ENCODE peak calls at places on chromosomes 13 and 19, in six cellular contexts. D is CD4-positive, alpha-beta T cell; U is type B pancreatic cell; P is H1; T is GM23338; A is astrocyte of the spinal cord. O is an unnamed sample.

GRCh38 chr19:40989453-40989852 is 1.6 kb upstream of the CYP2B6 start:
- DNase-seq in D (no peak), U (no peak), P (no peak), T (no peak), A (no peak), O (no peak)

GRCh38 chr13:32125221-32125621 is 93.6 kb downstream of the FRY start:
- DNase-seq in D (no peak), U (no peak), P (no peak), T (no peak), A (no peak), O (no peak)

GRCh38 chr13:28001049-28001448 is 12.6 kb upstream of the URAD start:
- DNase-seq in D (no peak), U (no peak), P (no peak), T (no peak), A (no peak), O (no peak)

GRCh38 chr19:51365211-51366049 is 758 bp downstream of the ETFB start:
- DNase-seq in D (no peak), U (no peak), P (no peak), T (peak), A (peak), O (peak)

GRCh38 chr19:41426952-41427646 is at the start of gene B3GNT8:
- DNase-seq in D (no peak), U (peak), P (peak), T (peak), A (peak), O (no peak)

GRCh38 chr19:1651061-1651547 is 1.3 kb downstream of the TCF3 start:
- DNase-seq in D (no peak), U (no peak), P (peak), T (peak), A (no peak), O (peak)

GRCh38 chr19:38559428-38560401 is 58.0 kb downstream of the MAP4K1 start:
- DNase-seq in D (peak), U (no peak), P (no peak), T (no peak), A (no peak), O (no peak)

GRCh38 chr13:27404680-27405079 is 19.7 kb upstream of the GTF3A start:
- DNase-seq in D (no peak), U (no peak), P (no peak), T (no peak), A (no peak), O (no peak)

GRCh38 chr13:46796129-46796514 is 839 bp downstream of the ESD start:
- DNase-seq in D (no peak), U (no peak), P (no peak), T (no peak), A (no peak), O (no peak)

GRCh38 chr19:46147791-46148288 is at the start of gene IGFL2:
- DNase-seq in D (no peak), U (no peak), P (no peak), T (no peak), A (peak), O (no peak)

GRCh38 chr13:108044929-108045328 is 170.4 kb downstream of the LIG4 start:
- DNase-seq in D (no peak), U (no peak), P (no peak), T (no peak), A (no peak), O (no peak)

GRCh38 chr13:30027569-30028455 is 177.4 kb upstream of the UBL3 start:
- DNase-seq in D (no peak), U (no peak), P (no peak), T (no peak), A (peak), O (no peak)

GRCh38 chr19:19062454-19063182 is 1.2 kb upstream of the SLC25A42 start:
- DNase-seq in D (no peak), U (no peak), P (no peak), T (peak), A (peak), O (no peak)

GRCh38 chr19:2394054-2394668 is 33.2 kb downstream of the TIMM13 start:
- DNase-seq in D (no peak), U (no peak), P (no peak), T (no peak), A (no peak), O (no peak)

GRCh38 chr19:7294571-7295212 is 478 bp upstream of the INSR start:
- DNase-seq in D (no peak), U (peak), P (peak), T (peak), A (peak), O (peak)

GRCh38 chr13:30038884-30039283 is 188.5 kb upstream of the UBL3 start:
- DNase-seq in D (no peak), U (no peak), P (no peak), T (no peak), A (peak), O (no peak)

GRCh38 chr19:49588370-49589122 is 2.4 kb upstream of the PRR12 start:
- DNase-seq in D (no peak), U (no peak), P (no peak), T (no peak), A (no peak), O (no peak)

GRCh38 chr19:13797870-13798269 is 2.6 kb downstream of the ZSWIM4 start:
- DNase-seq in D (no peak), U (no peak), P (no peak), T (no peak), A (peak), O (no peak)

GRCh38 chr19:53865918-53866696 is 1.6 kb upstream of the MYADM start:
- DNase-seq in D (peak), U (peak), P (peak), T (peak), A (peak), O (peak)

GRCh38 chr13:23960566-23961156 is 63.4 kb upstream of the C1QTNF9B start:
- DNase-seq in D (no peak), U (no peak), P (no peak), T (peak), A (peak), O (no peak)

GRCh38 chr19:33407716-33408115 is 34.2 kb downstream of the CEBPG start:
- DNase-seq in D (no peak), U (no peak), P (no peak), T (no peak), A (no peak), O (no peak)

GRCh38 chr19:11254662-11255061 is 7.7 kb downstream of the DOCK6 start:
- DNase-seq in D (no peak), U (no peak), P (no peak), T (peak), A (no peak), O (no peak)
- TF ChIP-seq CTCF in D (no peak), U (no peak), P (no peak), T (peak), A (no peak), O (no peak)

GRCh38 chr19:15166700-15167099 is 34.1 kb downstream of the NOTCH3 start:
- DNase-seq in D (no peak), U (no peak), P (no peak), T (peak), A (no peak), O (no peak)

GRCh38 chr19:15156391-15156790 is 44.4 kb downstream of the NOTCH3 start:
- DNase-seq in D (no peak), U (no peak), P (no peak), T (no peak), A (no peak), O (no peak)

GRCh38 chr19:15159251-15159650 is 41.5 kb downstream of the NOTCH3 start:
- DNase-seq in D (no peak), U (no peak), P (no peak), T (peak), A (peak), O (no peak)

GRCh38 chr19:15161028-15161984 is 39.5 kb downstream of the NOTCH3 start:
- DNase-seq in D (no peak), U (no peak), P (no peak), T (peak), A (no peak), O (no peak)
- TF ChIP-seq CTCF in D (no peak), U (peak), P (no peak), T (peak), A (peak), O (no peak)

DNA sequence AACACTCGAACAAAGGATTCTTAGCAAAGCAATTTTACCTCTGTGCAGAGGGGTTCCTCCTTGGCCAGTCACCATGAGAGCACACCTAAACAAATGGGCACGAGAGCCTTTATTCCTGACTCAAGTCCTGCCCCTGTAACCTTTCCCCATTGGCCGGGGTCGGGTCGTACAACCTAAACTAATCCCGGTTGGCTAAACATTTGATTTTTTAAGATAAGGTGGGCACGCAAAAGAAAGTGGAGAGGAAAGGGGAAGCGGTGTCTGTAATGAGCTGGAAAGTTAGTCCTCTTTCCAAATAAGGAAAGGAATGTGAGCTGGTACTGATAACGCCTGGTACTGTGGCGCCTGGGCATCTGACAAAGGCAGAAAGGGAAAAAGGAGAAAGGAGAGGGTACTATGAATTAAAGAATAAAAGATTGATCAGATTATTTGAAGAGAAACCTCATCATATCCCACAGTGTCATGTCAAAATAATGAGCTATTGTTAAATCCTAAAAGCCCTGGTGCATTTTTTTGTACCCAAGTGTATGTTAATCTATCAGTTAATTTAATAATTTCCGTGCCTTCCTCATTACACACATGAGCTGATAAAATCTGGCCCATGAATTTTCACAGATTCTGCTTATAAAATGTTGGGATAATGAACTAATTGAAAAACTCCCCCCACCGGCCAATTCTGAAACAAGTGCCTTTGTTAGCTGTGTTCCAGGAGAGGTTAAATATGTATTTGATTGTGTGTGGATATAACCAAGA is 335.7 kb downstream of the RFC3 start:
- DNase-seq in D (no peak), U (no peak), P (no peak), T (peak), A (no peak), O (no peak)
- TF ChIP-seq CTCF in D (no peak), U (no peak), P (no peak), T (no peak), A (no peak), O (no peak)

GRCh38 chr13:79547821-79548220 is 66.9 kb downstream of the NDFIP2 start:
- DNase-seq in D (no peak), U (no peak), P (no peak), T (no peak), A (no peak), O (no peak)

GRCh38 chr13:79549355-79550106 is 68.6 kb downstream of the NDFIP2 start:
- DNase-seq in D (no peak), U (no peak), P (no peak), T (no peak), A (peak), O (no peak)

GRCh38 chr13:79543883-79544282 is 62.9 kb downstream of the NDFIP2 start:
- DNase-seq in D (no peak), U (no peak), P (no peak), T (no peak), A (no peak), O (no peak)

GRCh38 chr13:79547211-79547610 is 66.3 kb downstream of the NDFIP2 start:
- DNase-seq in D (no peak), U (no peak), P (no peak), T (no peak), A (no peak), O (no peak)

GRCh38 chr13:79548886-79549285 is 67.9 kb downstream of the NDFIP2 start:
- DNase-seq in D (no peak), U (no peak), P (no peak), T (no peak), A (peak), O (no peak)
- TF ChIP-seq CTCF in D (no peak), U (peak), P (no peak), T (no peak), A (peak), O (no peak)